ENCODE peak calls at places on chromosomes 2 and 18, in ten cellular contexts. One of them, this sample, is unnamed. For H3K4me1, the result is how much of the 10 kb centered on the place peaks cover.

GRCh38 chr2:120817136-120817955 is 81.7 kb downstream of the GLI2 start:
- DNase-seq in PC-9: no peak
- DNase-seq in GM23248: no peak
- DNase-seq in testis: no peak
- DNase-seq in adrenal gland: no peak
- DNase-seq in esophagus muscularis mucosa: no peak
- DNase-seq in breast epithelium: no peak
- DNase-seq in pancreas: no peak
- DNase-seq in heart right ventricle: no peak
- DNase-seq in A549: no peak
- DNase-seq in this sample: no peak

GRCh38 chr2:120308038-120308910 is 37.7 kb upstream of the INHBB start:
- DNase-seq in adrenal gland: no peak
- DNase-seq in testis: no peak
- DNase-seq in pancreas: no peak
- DNase-seq in GM23248: peak
- DNase-seq in A549: no peak
- DNase-seq in breast epithelium: no peak
- DNase-seq in PC-9: no peak
- DNase-seq in heart right ventricle: no peak
- DNase-seq in esophagus muscularis mucosa: no peak
- DNase-seq in this sample: no peak

GRCh38 chr2:50181212-50181611 is 850.7 kb downstream of the NRXN1 start:
- DNase-seq in breast epithelium: no peak
- DNase-seq in GM23248: peak
- DNase-seq in heart right ventricle: no peak
- DNase-seq in PC-9: no peak
- DNase-seq in adrenal gland: no peak
- DNase-seq in testis: no peak
- DNase-seq in esophagus muscularis mucosa: no peak
- DNase-seq in pancreas: no peak
- DNase-seq in A549: peak
- DNase-seq in this sample: peak

GRCh38 chr2:181077128-181077709 is 96.8 kb downstream of the UBE2E3 start:
- DNase-seq in adrenal gland: no peak
- DNase-seq in PC-9: no peak
- DNase-seq in heart right ventricle: no peak
- DNase-seq in pancreas: no peak
- DNase-seq in esophagus muscularis mucosa: no peak
- DNase-seq in breast epithelium: no peak
- DNase-seq in A549: peak
- DNase-seq in GM23248: peak
- DNase-seq in testis: no peak
- DNase-seq in this sample: peak

GRCh38 chr18:11780042-11780441 is 71.2 kb upstream of the CHMP1B start:
- DNase-seq in A549: no peak
- DNase-seq in breast epithelium: no peak
- DNase-seq in testis: no peak
- DNase-seq in adrenal gland: no peak
- DNase-seq in pancreas: no peak
- DNase-seq in esophagus muscularis mucosa: no peak
- DNase-seq in heart right ventricle: no peak
- DNase-seq in PC-9: no peak
- DNase-seq in GM23248: no peak
- DNase-seq in this sample: no peak

GRCh38 chr2:74865770-74866674 is 32.1 kb downstream of the HK2 start:
- DNase-seq in heart right ventricle: no peak
- DNase-seq in breast epithelium: no peak
- DNase-seq in testis: no peak
- DNase-seq in pancreas: no peak
- DNase-seq in GM23248: no peak
- DNase-seq in A549: no peak
- DNase-seq in PC-9: peak
- DNase-seq in adrenal gland: no peak
- DNase-seq in esophagus muscularis mucosa: no peak
- DNase-seq in this sample: no peak

GRCh38 chr2:26070684-26071189 is 36.9 kb downstream of the RAB10 start:
- DNase-seq in esophagus muscularis mucosa: no peak
- DNase-seq in pancreas: no peak
- DNase-seq in breast epithelium: no peak
- DNase-seq in heart right ventricle: no peak
- DNase-seq in PC-9: no peak
- DNase-seq in adrenal gland: no peak
- DNase-seq in testis: no peak
- DNase-seq in A549: no peak
- DNase-seq in GM23248: no peak
- DNase-seq in this sample: no peak

GRCh38 chr2:177538323-177538722 is 145.8 kb downstream of the AGPS start:
- DNase-seq in breast epithelium: no peak
- DNase-seq in esophagus muscularis mucosa: no peak
- DNase-seq in A549: no peak
- DNase-seq in testis: no peak
- DNase-seq in heart right ventricle: no peak
- DNase-seq in PC-9: no peak
- DNase-seq in pancreas: no peak
- DNase-seq in GM23248: no peak
- DNase-seq in adrenal gland: no peak
- DNase-seq in this sample: no peak

GRCh38 chr2:36670881-36671595 is 25.5 kb upstream of the VIT start:
- DNase-seq in A549: no peak
- DNase-seq in esophagus muscularis mucosa: no peak
- DNase-seq in pancreas: no peak
- DNase-seq in testis: no peak
- DNase-seq in adrenal gland: no peak
- DNase-seq in heart right ventricle: no peak
- DNase-seq in breast epithelium: no peak
- DNase-seq in GM23248: peak
- DNase-seq in PC-9: no peak
- DNase-seq in this sample: no peak

GRCh38 chr2:226721541-226721940 is 78.1 kb downstream of the IRS1 start:
- DNase-seq in testis: peak
- DNase-seq in pancreas: no peak
- DNase-seq in GM23248: peak
- DNase-seq in A549: no peak
- DNase-seq in esophagus muscularis mucosa: peak
- DNase-seq in heart right ventricle: peak
- DNase-seq in PC-9: no peak
- DNase-seq in adrenal gland: peak
- DNase-seq in breast epithelium: no peak
- DNase-seq in this sample: peak

GRCh38 chr2:28403388-28403956 is 10.8 kb downstream of the FOSL2 start:
- DNase-seq in pancreas: no peak
- DNase-seq in A549: no peak
- DNase-seq in testis: no peak
- DNase-seq in breast epithelium: no peak
- DNase-seq in esophagus muscularis mucosa: no peak
- DNase-seq in PC-9: no peak
- DNase-seq in adrenal gland: peak
- DNase-seq in heart right ventricle: no peak
- DNase-seq in GM23248: no peak
- DNase-seq in this sample: no peak

GRCh38 chr18:3525870-3526420 is 76.0 kb downstream of the TGIF1 start:
- DNase-seq in testis: peak
- DNase-seq in esophagus muscularis mucosa: no peak
- DNase-seq in GM23248: no peak
- DNase-seq in PC-9: no peak
- DNase-seq in pancreas: no peak
- DNase-seq in heart right ventricle: no peak
- DNase-seq in A549: no peak
- DNase-seq in adrenal gland: no peak
- DNase-seq in breast epithelium: no peak
- DNase-seq in this sample: no peak

GRCh38 chr2:212926948-212927347 is 224.5 kb downstream of the IKZF2 start:
- DNase-seq in GM23248: no peak
- DNase-seq in pancreas: no peak
- DNase-seq in heart right ventricle: peak
- DNase-seq in A549: no peak
- DNase-seq in adrenal gland: no peak
- DNase-seq in PC-9: no peak
- DNase-seq in testis: peak
- DNase-seq in esophagus muscularis mucosa: no peak
- DNase-seq in breast epithelium: no peak
- DNase-seq in this sample: peak

GRCh38 chr2:109507217-109507616 is 106.5 kb downstream of the SEPTIN10 start:
- DNase-seq in heart right ventricle: no peak
- DNase-seq in testis: no peak
- DNase-seq in pancreas: no peak
- DNase-seq in adrenal gland: no peak
- DNase-seq in breast epithelium: no peak
- DNase-seq in PC-9: no peak
- DNase-seq in esophagus muscularis mucosa: no peak
- DNase-seq in A549: no peak
- DNase-seq in GM23248: no peak
- DNase-seq in this sample: no peak

GRCh38 chr2:117977696-117978095 is 36.2 kb downstream of the CCDC93 start:
- DNase-seq in PC-9: no peak
- DNase-seq in GM23248: peak
- DNase-seq in breast epithelium: no peak
- DNase-seq in heart right ventricle: no peak
- DNase-seq in A549: no peak
- DNase-seq in adrenal gland: no peak
- DNase-seq in pancreas: no peak
- DNase-seq in esophagus muscularis mucosa: no peak
- DNase-seq in testis: no peak
- DNase-seq in this sample: no peak

DNA sequence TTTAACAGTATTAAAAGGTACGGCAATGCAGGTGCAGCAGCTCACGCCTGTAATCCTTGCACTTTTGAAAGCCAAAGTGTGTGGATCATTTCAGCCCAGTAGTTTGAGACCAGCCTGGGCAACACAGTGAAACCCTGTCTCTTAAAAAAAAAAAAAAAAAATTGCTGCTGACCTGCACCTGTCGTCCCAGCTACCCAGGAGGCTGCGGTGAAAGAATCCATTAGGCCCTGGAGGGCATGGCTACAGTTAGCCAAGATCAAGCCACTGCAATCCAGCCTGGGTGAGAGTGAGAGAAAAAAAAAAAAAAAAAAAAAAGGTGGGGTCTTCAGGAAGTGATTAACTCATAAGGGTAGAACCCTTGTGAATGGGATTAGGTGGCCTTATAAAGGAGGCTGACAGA is 12.8 kb downstream of the CUL3 start:
- DNase-seq in A549: no peak
- DNase-seq in adrenal gland: no peak
- DNase-seq in PC-9: no peak
- DNase-seq in testis: no peak
- DNase-seq in pancreas: no peak
- DNase-seq in esophagus muscularis mucosa: no peak
- DNase-seq in breast epithelium: no peak
- DNase-seq in heart right ventricle: no peak
- DNase-seq in GM23248: no peak
- DNase-seq in this sample: no peak
- H3K4me1 ChIP-seq in A549: half or more
- H3K4me1 ChIP-seq in adrenal gland: half or more
- H3K4me1 ChIP-seq in PC-9: under half
- H3K4me1 ChIP-seq in testis: under half
- H3K4me1 ChIP-seq in pancreas: under half
- H3K4me1 ChIP-seq in esophagus muscularis mucosa: half or more
- H3K4me1 ChIP-seq in breast epithelium: under half
- H3K4me1 ChIP-seq in heart right ventricle: half or more
- H3K4me1 ChIP-seq in GM23248: half or more
- H3K4me1 ChIP-seq in this sample: under half

GRCh38 chr18:13465476-13465875 is 246.9 kb downstream of the LDLRAD4 start:
- DNase-seq in A549: no peak
- DNase-seq in adrenal gland: no peak
- DNase-seq in testis: no peak
- DNase-seq in PC-9: no peak
- DNase-seq in pancreas: no peak
- DNase-seq in heart right ventricle: no peak
- DNase-seq in GM23248: no peak
- DNase-seq in esophagus muscularis mucosa: no peak
- DNase-seq in breast epithelium: no peak
- DNase-seq in this sample: no peak
- H3K4me3 ChIP-seq in A549: no peak
- H3K4me3 ChIP-seq in adrenal gland: no peak
- H3K4me3 ChIP-seq in testis: no peak
- H3K4me3 ChIP-seq in PC-9: no peak
- H3K4me3 ChIP-seq in pancreas: no peak
- H3K4me3 ChIP-seq in heart right ventricle: no peak
- H3K4me3 ChIP-seq in GM23248: no peak
- H3K4me3 ChIP-seq in esophagus muscularis mucosa: no peak
- H3K4me3 ChIP-seq in breast epithelium: no peak
- H3K4me3 ChIP-seq in this sample: no peak

GRCh38 chr2:231642631-231643493 is 50.2 kb downstream of the TEX44 start:
- DNase-seq in esophagus muscularis mucosa: peak
- DNase-seq in heart right ventricle: peak
- DNase-seq in pancreas: peak
- DNase-seq in adrenal gland: peak
- DNase-seq in GM23248: peak
- DNase-seq in A549: peak
- DNase-seq in breast epithelium: peak
- DNase-seq in PC-9: peak
- DNase-seq in testis: peak
- DNase-seq in this sample: peak
- H3K4me1 ChIP-seq in esophagus muscularis mucosa: half or more
- H3K4me1 ChIP-seq in heart right ventricle: half or more
- H3K4me1 ChIP-seq in pancreas: under half
- H3K4me1 ChIP-seq in adrenal gland: under half
- H3K4me1 ChIP-seq in GM23248: under half
- H3K4me1 ChIP-seq in A549: under half
- H3K4me1 ChIP-seq in breast epithelium: under half
- H3K4me1 ChIP-seq in PC-9: half or more
- H3K4me1 ChIP-seq in testis: under half
- H3K4me1 ChIP-seq in this sample: under half

GRCh38 chr2:229268626-229269025 is 2.5 kb downstream of the PID1 start:
- DNase-seq in GM23248: peak
- DNase-seq in A549: peak
- DNase-seq in PC-9: no peak
- DNase-seq in testis: no peak
- DNase-seq in pancreas: no peak
- DNase-seq in adrenal gland: no peak
- DNase-seq in breast epithelium: no peak
- DNase-seq in esophagus muscularis mucosa: no peak
- DNase-seq in heart right ventricle: no peak
- DNase-seq in this sample: no peak
- H3K4me3 ChIP-seq in GM23248: peak
- H3K4me3 ChIP-seq in A549: no peak
- H3K4me3 ChIP-seq in PC-9: no peak
- H3K4me3 ChIP-seq in testis: no peak
- H3K4me3 ChIP-seq in pancreas: no peak
- H3K4me3 ChIP-seq in adrenal gland: no peak
- H3K4me3 ChIP-seq in breast epithelium: peak
- H3K4me3 ChIP-seq in esophagus muscularis mucosa: peak
- H3K4me3 ChIP-seq in heart right ventricle: peak
- H3K4me3 ChIP-seq in this sample: no peak